ENCODE peak calls at places on chromosomes 6 and 20, in seven cellular contexts. A, X, V, F, T, O and E are unnamed samples.

GRCh38 chr6:74075323-74075722 is 379.3 kb downstream of the CD109 start:
- DNase-seq in A (no peak), X (peak), V (peak), F (no peak), T (no peak), O (no peak), E (no peak)

GRCh38 chr6:41622210-41622990 is 15.9 kb upstream of the MDFI start:
- DNase-seq in A (no peak), X (no peak), V (no peak), F (no peak), T (no peak), O (no peak), E (no peak)

GRCh38 chr6:18328549-18328922 is 58.6 kb upstream of the RNF144B start:
- DNase-seq in A (no peak), X (no peak), V (no peak), F (no peak), T (no peak), O (no peak), E (no peak)

GRCh38 chr6:85015396-85015990 is 251.1 kb upstream of the TBX18 start:
- DNase-seq in A (peak), X (peak), V (peak), F (peak), T (no peak), O (no peak), E (no peak)

GRCh38 chr6:19052219-19052618 is 665.1 kb downstream of the RNF144B start:
- DNase-seq in A (no peak), X (peak), V (peak), F (no peak), T (no peak), O (no peak), E (no peak)

GRCh38 chr6:123909989-123910388 is 106.3 kb downstream of the NKAIN2 start:
- DNase-seq in A (no peak), X (no peak), V (no peak), F (no peak), T (no peak), O (no peak), E (no peak)

GRCh38 chr20:50267041-50267865 is 76.6 kb downstream of the CEBPB start:
- DNase-seq in A (no peak), X (peak), V (peak), F (no peak), T (no peak), O (no peak), E (no peak)

GRCh38 chr6:32488085-32488484 is 42.0 kb downstream of the HLA-DRB5 start:
- DNase-seq in A (no peak), X (no peak), V (no peak), F (no peak), T (no peak), O (no peak), E (no peak)

GRCh38 chr6:16546851-16547250 is 214.4 kb downstream of the ATXN1 start:
- DNase-seq in A (no peak), X (no peak), V (no peak), F (no peak), T (no peak), O (no peak), E (no peak)

GRCh38 chr6:26613717-26614683 is 17.2 kb downstream of the ABT1 start:
- DNase-seq in A (no peak), X (no peak), V (no peak), F (no peak), T (no peak), O (peak), E (no peak)

GRCh38 chr20:45833030-45833882 is at the start of gene SNX21:
- DNase-seq in A (peak), X (peak), V (peak), F (peak), T (peak), O (no peak), E (peak)

GRCh38 chr6:63882208-63882607 is 246.6 kb downstream of the PHF3 start:
- DNase-seq in A (no peak), X (no peak), V (no peak), F (no peak), T (no peak), O (no peak), E (no peak)

GRCh38 chr6:154596701-154597100 is 86.2 kb upstream of the CNKSR3 start:
- DNase-seq in A (no peak), X (no peak), V (no peak), F (no peak), T (no peak), O (no peak), E (no peak)

GRCh38 chr6:103675807-103676406 is 1183.8 kb downstream of the HACE1 start:
- DNase-seq in A (no peak), X (peak), V (peak), F (no peak), T (no peak), O (no peak), E (no peak)

GRCh38 chr6:117265425-117266266 is at the start of gene VGLL2:
- DNase-seq in A (no peak), X (peak), V (peak), F (peak), T (peak), O (no peak), E (peak)
- TF ChIP-seq CTCF in A (no peak), X (no peak), V (no peak), F (peak), T (peak), O (no peak), E (no peak)

GRCh38 chr6:10441004-10441654 is 26.3 kb upstream of the TFAP2A start:
- DNase-seq in A (peak), X (peak), V (peak), F (no peak), T (no peak), O (no peak), E (no peak)
- TF ChIP-seq CTCF in A (no peak), X (no peak), V (no peak), F (no peak), T (no peak), O (no peak), E (no peak)

DNA sequence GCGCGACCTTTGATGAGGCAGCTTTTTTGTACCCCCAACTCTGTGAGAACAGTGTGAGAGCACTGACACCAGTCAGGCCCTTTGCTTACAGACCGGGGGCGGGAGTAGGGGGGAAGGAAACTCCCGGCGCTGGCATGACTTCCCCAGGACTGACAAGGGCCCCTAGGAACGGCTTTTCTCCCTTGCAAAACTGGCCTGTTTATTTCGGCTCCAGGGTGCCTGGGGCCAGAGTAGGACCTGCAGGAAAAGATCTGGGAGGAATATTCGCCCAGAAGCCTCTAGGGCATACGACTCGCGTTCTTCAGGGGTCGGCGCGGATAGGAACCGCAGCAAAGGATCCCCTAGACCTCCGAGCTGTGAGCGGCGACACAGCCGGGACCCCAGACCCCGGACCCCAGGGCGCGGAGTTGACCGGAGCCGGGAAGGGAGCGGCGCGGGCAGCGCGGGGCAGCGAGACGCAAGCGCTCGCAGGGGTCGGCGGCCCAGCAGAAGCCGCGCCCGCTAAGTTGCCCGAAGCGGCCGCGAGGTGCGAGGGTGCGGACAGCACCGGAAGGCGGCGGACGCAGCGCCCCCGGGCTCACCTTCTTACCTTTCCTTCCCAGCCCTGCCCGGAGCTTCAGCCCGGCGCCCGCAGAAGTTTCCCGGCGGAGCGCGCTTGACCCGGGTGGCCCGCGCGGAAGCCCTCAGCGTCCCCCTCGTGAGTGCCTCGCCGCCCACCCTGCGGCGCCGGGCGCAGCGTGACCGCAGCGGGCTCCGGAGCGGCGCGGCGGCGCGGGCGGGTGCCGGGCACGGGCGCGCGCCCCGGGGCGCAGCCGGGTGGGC is at the start of gene POPDC3:
- DNase-seq in A (peak), X (peak), V (peak), F (peak), T (no peak), O (no peak), E (peak)
- TF ChIP-seq CTCF in A (peak), X (no peak), V (no peak), F (no peak), T (no peak), O (no peak), E (no peak)

GRCh38 chr6:919499-919898 is 226.6 kb upstream of the EXOC2 start:
- DNase-seq in A (no peak), X (no peak), V (no peak), F (no peak), T (no peak), O (no peak), E (no peak)
- TF ChIP-seq CTCF in A (no peak), X (no peak), V (no peak), F (no peak), T (no peak), O (no peak), E (no peak)